ENCODE peak calls at places on chromosomes 12 and 14, in eight cellular contexts. L is fibroblast of pulmonary artery, T is NCI-H2081, R is MV-4-11, Y is HFF-Myc, S is neural progenitor cell, H is NCI-H1694, G is mucosa of descending colon. E is an unnamed sample.

GRCh38 chr14:92475037-92475436 is 38.5 kb upstream of the RIN3 start:
- DNase-seq in L (no peak), T (no peak), R (no peak), Y (no peak), S (no peak), H (no peak), G (no peak), E (no peak)

GRCh38 chr14:84003316-84003715 is 1526.6 kb upstream of the FLRT2 start:
- DNase-seq in L (no peak), T (no peak), R (no peak), Y (no peak), S (no peak), H (no peak), G (no peak), E (no peak)

GRCh38 chr12:29451886-29452285 is 45.6 kb downstream of the OVCH1 start:
- DNase-seq in L (no peak), T (no peak), R (no peak), Y (no peak), S (no peak), H (no peak), G (no peak), E (no peak)

GRCh38 chr14:52268191-52269061 is 928 bp downstream of the PTGDR start:
- DNase-seq in L (peak; percentile 17), T (no peak), R (no peak), Y (no peak), S (peak; percentile 66), H (no peak), G (peak; percentile 61), E (peak; percentile 31)

GRCh38 chr12:123512838-123513665 is 20.5 kb downstream of the RILPL1 start:
- DNase-seq in L (no peak), T (no peak), R (no peak), Y (no peak), S (no peak), H (no peak), G (no peak), E (no peak)

GRCh38 chr12:109452489-109452888 is 24.6 kb downstream of the KCTD10 start:
- DNase-seq in L (no peak), T (no peak), R (no peak), Y (no peak), S (no peak), H (peak; percentile 87), G (no peak), E (no peak)

GRCh38 chr14:35558680-35559079 is 24.7 kb downstream of the INSM2 start:
- DNase-seq in L (no peak), T (no peak), R (no peak), Y (no peak), S (peak; percentile 77), H (no peak), G (no peak), E (no peak)

GRCh38 chr14:23045419-23046357 is 3.7 kb downstream of the PSMB11 start:
- DNase-seq in L (peak; percentile 40), T (no peak), R (no peak), Y (no peak), S (no peak), H (no peak), G (no peak), E (no peak)

GRCh38 chr12:575948-576612 is 87.2 kb downstream of the NINJ2 start:
- DNase-seq in L (peak; percentile 63), T (peak; percentile 58), R (peak; percentile 90), Y (no peak), S (peak; percentile 83), H (peak; percentile 60), G (peak; percentile 91), E (peak; percentile 79)

GRCh38 chr12:109779382-109779781 is 53.8 kb downstream of the TRPV4 start:
- DNase-seq in L (no peak), T (no peak), R (peak; percentile 86), Y (no peak), S (no peak), H (no peak), G (no peak), E (peak; percentile 79)

GRCh38 chr14:98210045-98210678 is 1061.8 kb downstream of the BCL11B start:
- DNase-seq in L (no peak), T (no peak), R (no peak), Y (no peak), S (no peak), H (no peak), G (peak; percentile 35), E (peak; percentile 84)

GRCh38 chr12:3313655-3314305 is 177.2 kb upstream of the PRMT8 start:
- DNase-seq in L (peak; percentile 14), T (peak; percentile 11), R (no peak), Y (no peak), S (peak; percentile 74), H (peak; percentile 68), G (no peak), E (peak; percentile 61)

GRCh38 chr12:19654630-19655384 is 215.5 kb downstream of the AEBP2 start:
- DNase-seq in L (peak; percentile 31), T (no peak), R (peak; percentile 26), Y (peak; percentile 22), S (no peak), H (no peak), G (no peak), E (no peak)

GRCh38 chr12:27436768-27437167 is 9.8 kb upstream of the SMCO2 start:
- DNase-seq in L (no peak), T (no peak), R (no peak), Y (no peak), S (no peak), H (no peak), G (no peak), E (no peak)

GRCh38 chr12:47272412-47273190 is 192.8 kb upstream of the AMIGO2 start:
- DNase-seq in L (peak; percentile 44), T (no peak), R (no peak), Y (no peak), S (no peak), H (no peak), G (no peak), E (no peak)

GRCh38 chr12:112424126-112424525 is 5.4 kb downstream of the PTPN11 start:
- DNase-seq in L (no peak), T (no peak), R (no peak), Y (no peak), S (no peak), H (no peak), G (no peak), E (no peak)

GRCh38 chr14:78127233-78127632 is 42.9 kb upstream of the NRXN3 start:
- DNase-seq in L (no peak), T (no peak), R (no peak), Y (no peak), S (peak; percentile 31), H (no peak), G (no peak), E (peak; percentile 25)

GRCh38 chr14:53967606-53968005 is 11.0 kb upstream of the BMP4 start:
- DNase-seq in L (no peak), T (no peak), R (no peak), Y (no peak), S (no peak), H (no peak), G (no peak), E (no peak)

GRCh38 chr14:23366163-23366921 is 1.4 kb upstream of the EFS start:
- DNase-seq in L (peak; percentile 32), T (no peak), R (no peak), Y (peak; percentile 38), S (peak; percentile 97), H (peak; percentile 87), G (peak; percentile 45), E (peak; percentile 97)

GRCh38 chr14:81517798-81518398 is 15.8 kb downstream of the SEL1L start:
- DNase-seq in L (peak; percentile 41), T (no peak), R (no peak), Y (no peak), S (no peak), H (no peak), G (no peak), E (no peak)

GRCh38 chr12:103423061-103423473 is 72.7 kb downstream of the C12orf42 start:
- DNase-seq in L (no peak), T (peak; percentile 86), R (no peak), Y (no peak), S (peak; percentile 60), H (peak; percentile 35), G (no peak), E (no peak)

GRCh38 chr14:25375639-25376038 is 325.7 kb upstream of the STXBP6 start:
- DNase-seq in L (no peak), T (no peak), R (no peak), Y (no peak), S (no peak), H (no peak), G (no peak), E (no peak)

GRCh38 chr12:113306382-113306781 is 28.5 kb downstream of the SLC8B1 start:
- DNase-seq in L (no peak), T (no peak), R (no peak), Y (no peak), S (no peak), H (no peak), G (no peak), E (no peak)

GRCh38 chr12:55682087-55682796 is 25.5 kb downstream of the ITGA7 start:
- DNase-seq in L (no peak), T (no peak), R (no peak), Y (no peak), S (no peak), H (no peak), G (peak; percentile 44), E (no peak)

GRCh38 chr14:104519721-104520120 is 59.8 kb upstream of the C14orf180 start:
- DNase-seq in L (no peak), T (no peak), R (no peak), Y (no peak), S (no peak), H (no peak), G (no peak), E (no peak)

GRCh38 chr14:99574099-99574880 is 29.7 kb downstream of the CCDC85C start:
- DNase-seq in L (peak; percentile 85), T (no peak), R (no peak), Y (no peak), S (peak; percentile 74), H (peak; percentile 41), G (peak; percentile 78), E (peak; percentile 97)

GRCh38 chr12:63276537-63277365 is 125.8 kb upstream of the AVPR1A start:
- DNase-seq in L (peak; percentile 15), T (peak; percentile 23), R (peak; percentile 21), Y (no peak), S (peak; percentile 78), H (peak; percentile 32), G (no peak), E (peak; percentile 64)

GRCh38 chr12:120199595-120200306 is 1.2 kb downstream of the RPLP0 start:
- DNase-seq in L (peak; percentile 95), T (no peak), R (peak; percentile 32), Y (no peak), S (no peak), H (no peak), G (no peak), E (no peak)

GRCh38 chr12:55712700-55713415 is 3.0 kb upstream of the BLOC1S1 start:
- DNase-seq in L (peak; percentile 59), T (no peak), R (no peak), Y (no peak), S (no peak), H (no peak), G (no peak), E (no peak)

GRCh38 chr12:5377997-5378596 is 53.8 kb upstream of the NTF3 start:
- DNase-seq in L (no peak), T (peak; percentile 63), R (no peak), Y (peak; percentile 21), S (no peak), H (no peak), G (peak; percentile 54), E (no peak)

E was measured in mesendoderm.